ENCODE peak calls at places on chromosomes 5 and 9, in six cellular contexts. U is activated T-helper 1 cell treated with anti-CD3 and anti-CD28 coated beads, Interleukin-12 subunit alpha, Interleukin-12 subunit beta, Interleukin-2, Interleukin-4 antibody, amounts not matched to agents 30 ng/mL and 10 ng/mL and 1 ng/mL, durations not matched to agents 14 hours and 24 hours and 36 hours; X is effector memory CD8-positive, alpha-beta T cell; S is tibial nerve; V is T-helper 2 cell; L is CD4-positive, CD25-positive, alpha-beta regulatory T cell. T is an unnamed sample.

GRCh38 chr5:177554474-177555111 is at the start of gene FAM193B:
- DNase-seq in U (peak; percentile 94), X (peak; percentile 93), S (peak; percentile 82), V (peak; percentile 93), L (peak; percentile 93), T (peak; percentile 94)

GRCh38 chr9:122133263-122133983 is 26.2 kb downstream of the NDUFA8 start:
- DNase-seq in U (no peak), X (no peak), S (no peak), V (no peak), L (no peak), T (no peak)

GRCh38 chr9:16371306-16371705 is 499.2 kb downstream of the BNC2 start:
- DNase-seq in U (no peak), X (no peak), S (no peak), V (no peak), L (no peak), T (no peak)

GRCh38 chr5:59358497-59358896 is 535.0 kb downstream of the PDE4D start:
- DNase-seq in U (no peak), X (no peak), S (no peak), V (no peak), L (no peak), T (no peak)

GRCh38 chr9:110911659-110912473 is 126.4 kb downstream of the LPAR1 start:
- DNase-seq in U (no peak), X (no peak), S (no peak), V (no peak), L (no peak), T (no peak)

GRCh38 chr5:160382361-160382760 is 11.9 kb upstream of the C1QTNF2 start:
- DNase-seq in U (no peak), X (no peak), S (no peak), V (no peak), L (no peak), T (no peak)

GRCh38 chr5:109529520-109529919 is 119.7 kb upstream of the PJA2 start:
- DNase-seq in U (no peak), X (no peak), S (no peak), V (no peak), L (no peak), T (no peak)

GRCh38 chr5:109688647-109688998 is 1.1 kb upstream of the MAN2A1 start:
- DNase-seq in U (no peak), X (peak; percentile 20), S (no peak), V (no peak), L (peak; percentile 15), T (no peak)

GRCh38 chr5:170603578-170604565 is 100.1 kb downstream of the KCNIP1 start:
- DNase-seq in U (peak; percentile 8), X (no peak), S (no peak), V (no peak), L (no peak), T (no peak)

GRCh38 chr9:96075111-96075510 is 199.6 kb downstream of the ERCC6L2 start:
- DNase-seq in U (no peak), X (no peak), S (no peak), V (no peak), L (no peak), T (no peak)

GRCh38 chr9:136098844-136099243 is 3.8 kb upstream of the NACC2 start:
- DNase-seq in U (no peak), X (no peak), S (no peak), V (no peak), L (no peak), T (no peak)

GRCh38 chr5:40960027-40960426 is 50.7 kb downstream of the C7 start:
- DNase-seq in U (no peak), X (no peak), S (no peak), V (no peak), L (no peak), T (no peak)

GRCh38 chr9:15423328-15423985 is 781 bp downstream of the SNAPC3 start:
- DNase-seq in U (no peak), X (no peak), S (no peak), V (no peak), L (no peak), T (no peak)

GRCh38 chr5:50856720-50857119 is 190.3 kb downstream of the PARP8 start:
- DNase-seq in U (no peak), X (no peak), S (no peak), V (no peak), L (no peak), T (no peak)

GRCh38 chr9:132238026-132238972 is 76.4 kb downstream of the NTNG2 start:
- DNase-seq in U (no peak), X (no peak), S (no peak), V (no peak), L (no peak), T (no peak)